ENCODE peak calls at places on chromosomes 4 and X, in eight cellular contexts. X is spleen, W is prostate gland, C is brain microvascular endothelial cell, A is GM10248, H is GM13976, Q is HFF-Myc, N is mammary epithelial cell. T is an unnamed sample.

GRCh38 chr4:182884046-182884445 is 33.1 kb downstream of the DCTD start:
- DNase-seq in X (no peak), A (no peak), W (no peak), Q (no peak), C (no peak), H (no peak), N (no peak), T (peak)

GRCh38 chrX:68998716-68999115 is 166.5 kb downstream of the PJA1 start:
- DNase-seq in X (no peak), Q (no peak), N (peak), C (no peak), A (no peak), W (no peak), H (no peak), T (no peak)

GRCh38 chr4:145788765-145789164 is 108.8 kb downstream of the C4orf51 start:
- DNase-seq in A (no peak), W (no peak), X (no peak), H (no peak), N (no peak), C (no peak), Q (no peak), T (no peak)

GRCh38 chr4:156609421-156609820 is 362.2 kb downstream of the PDGFC start:
- DNase-seq in W (no peak), A (no peak), H (no peak), C (no peak), N (no peak), X (no peak), Q (no peak), T (no peak)

GRCh38 chrX:8147216-8147615 is 23.9 kb downstream of the VCX2 start:
- DNase-seq in H (no peak), X (no peak), W (no peak), C (no peak), N (no peak), Q (no peak), A (no peak), T (no peak)

GRCh38 chr4:62548108-62548524 is 1348.0 kb downstream of the ADGRL3 start:
- DNase-seq in W (no peak), C (no peak), Q (no peak), N (no peak), H (no peak), A (no peak), X (no peak), T (no peak)

GRCh38 chr4:98516042-98516440 is 142.4 kb downstream of the TSPAN5 start:
- DNase-seq in H (no peak), N (peak), Q (peak), X (no peak), C (peak), A (no peak), W (no peak), T (no peak)

GRCh38 chr4:112859456-112860184 is 189.8 kb upstream of the ANK2 start:
- DNase-seq in N (no peak), X (no peak), W (no peak), A (no peak), H (no peak), Q (no peak), C (no peak), T (no peak)

GRCh38 chrX:1242901-1243402 is 25.7 kb upstream of the CSF2RA start:
- DNase-seq in W (no peak), A (peak), H (peak), N (peak), X (peak), C (no peak), Q (no peak), T (no peak)

GRCh38 chr4:144583658-144584057 is 62.3 kb upstream of the HHIP start:
- DNase-seq in W (no peak), Q (no peak), H (no peak), N (peak), X (no peak), C (peak), A (no peak), T (no peak)

GRCh38 chrX:68647156-68647957 is at the start of gene STARD8:
- DNase-seq in Q (no peak), H (no peak), W (no peak), A (no peak), C (peak), N (peak), X (no peak), T (no peak)

GRCh38 chr4:168304744-168305459 is 13.7 kb downstream of the DDX60 start:
- DNase-seq in N (peak), H (no peak), X (no peak), A (no peak), Q (peak), C (peak), W (no peak), T (peak)

GRCh38 chr4:107721436-107722090 is 1.5 kb upstream of the PAPSS1 start:
- DNase-seq in A (peak), Q (no peak), N (no peak), W (no peak), C (no peak), H (peak), X (peak), T (no peak)

GRCh38 chr4:74098628-74098995 is 383 bp downstream of the CXCL2 start:
- DNase-seq in A (no peak), Q (no peak), H (no peak), C (no peak), W (no peak), X (peak), N (no peak), T (no peak)

GRCh38 chrX:2577844-2578444 is 77.2 kb upstream of the DHRSX start:
- DNase-seq in Q (no peak), W (no peak), A (no peak), H (no peak), X (no peak), N (no peak), C (peak), T (no peak)

GRCh38 chr4:41753942-41754341 is 5.4 kb upstream of the PHOX2B start:
- DNase-seq in W (no peak), C (no peak), A (no peak), H (no peak), X (no peak), N (no peak), Q (no peak), T (no peak)

GRCh38 chr4:150242820-150243458 is 164.7 kb downstream of the DCLK2 start:
- DNase-seq in A (peak), W (no peak), C (peak), Q (no peak), N (no peak), X (no peak), H (peak), T (no peak)

GRCh38 chrX:134688839-134689238 is 30.6 kb upstream of the PLAC1 start:
- DNase-seq in X (no peak), C (peak), Q (no peak), W (no peak), A (no peak), H (no peak), N (peak), T (no peak)

GRCh38 chr4:91243132-91243531 is 1060.6 kb upstream of the GRID2 start:
- DNase-seq in H (no peak), A (no peak), N (no peak), Q (no peak), X (no peak), W (no peak), C (no peak), T (no peak)

GRCh38 chr4:87030606-87031441 is 96.0 kb downstream of the AFF1 start:
- DNase-seq in N (no peak), A (no peak), C (no peak), W (no peak), X (no peak), H (no peak), Q (no peak), T (no peak)

GRCh38 chr4:147693202-147693601 is 9.2 kb upstream of the PRMT9 start:
- DNase-seq in H (no peak), Q (no peak), C (no peak), N (no peak), A (no peak), W (no peak), X (no peak), T (no peak)

GRCh38 chr4:107243141-107243779 is 207.1 kb upstream of the DKK2 start:
- DNase-seq in X (no peak), H (no peak), C (no peak), N (no peak), Q (no peak), A (no peak), W (no peak), T (no peak)

GRCh38 chrX:8897259-8897658 is 96.1 kb upstream of the FAM9A start:
- DNase-seq in A (no peak), H (no peak), N (no peak), Q (no peak), X (no peak), W (no peak), C (no peak), T (no peak)

GRCh38 chr4:87843936-87844335 is 11.2 kb downstream of the MEPE start:
- DNase-seq in A (no peak), Q (peak), X (no peak), N (peak), W (no peak), H (no peak), C (peak), T (no peak)

GRCh38 chr4:84578540-84579409 is 4.2 kb upstream of the CDS1 start:
- DNase-seq in C (peak), H (no peak), Q (peak), W (peak), A (no peak), N (peak), X (no peak), T (peak)

GRCh38 chr4:188551156-188551555 is 411.9 kb downstream of the TRIML1 start:
- DNase-seq in X (no peak), Q (no peak), A (no peak), W (no peak), H (no peak), N (no peak), C (peak), T (no peak)

GRCh38 chr4:94802091-94802490 is 44.3 kb downstream of the BMPR1B start:
- DNase-seq in N (no peak), X (no peak), Q (no peak), W (no peak), A (no peak), C (no peak), H (no peak), T (no peak)

GRCh38 chrX:153564047-153564606 is 34.8 kb downstream of the CCNQ start:
- DNase-seq in X (no peak), C (no peak), Q (no peak), W (no peak), H (no peak), N (no peak), A (no peak), T (no peak)

GRCh38 chr4:92304073-92304472 is 307 bp downstream of the GRID2 start:
- DNase-seq in N (no peak), A (no peak), C (no peak), H (peak), W (no peak), X (no peak), Q (no peak), T (no peak)

GRCh38 chrX:78747471-78747870 is at the start of gene LPAR4:
- DNase-seq in A (no peak), X (no peak), H (no peak), C (no peak), Q (no peak), W (no peak), N (no peak), T (no peak)

GRCh38 chrX:23478056-23478455 is 143.4 kb downstream of the PTCHD1 start:
- DNase-seq in H (no peak), A (no peak), W (no peak), C (peak), N (peak), Q (no peak), X (no peak), T (no peak)

GRCh38 chrX:13780868-13781427 is 35.9 kb downstream of the GPM6B start:
- DNase-seq in Q (no peak), N (no peak), W (no peak), H (no peak), C (no peak), X (no peak), A (no peak), T (no peak)

GRCh38 chrX:74248889-74249288 is 55.1 kb upstream of the ZCCHC13 start:
- DNase-seq in X (no peak), N (no peak), H (no peak), W (no peak), Q (no peak), C (no peak), A (no peak), T (no peak)

GRCh38 chrX:119942173-119942819 is 1.3 kb downstream of the NKAP start:
- DNase-seq in N (no peak), Q (no peak), H (no peak), W (no peak), X (no peak), C (no peak), A (no peak), T (no peak)

GRCh38 chrX:119945481-119945880 is 1.9 kb upstream of the NKAP start:
- DNase-seq in X (no peak), A (no peak), H (no peak), Q (no peak), W (no peak), C (no peak), N (no peak), T (no peak)

GRCh38 chrX:119941336-119941735 is 2.2 kb downstream of the NKAP start:
- DNase-seq in Q (no peak), X (no peak), N (no peak), A (no peak), C (no peak), W (no peak), H (no peak), T (no peak)

GRCh38 chrX:119942831-119943184 is 743 bp downstream of the NKAP start:
- DNase-seq in Q (no peak), A (no peak), C (peak), N (no peak), H (no peak), W (no peak), X (no peak), T (no peak)

GRCh38 chrX:119943185-119943988 is at the start of gene NKAP:
- DNase-seq in W (peak), A (peak), N (peak), Q (peak), H (peak), X (peak), C (peak), T (peak)
- TF ChIP-seq CTCF in W (no peak), A (no peak), N (no peak), Q (no peak), H (no peak), X (no peak), C (no peak), T (no peak)

DNA sequence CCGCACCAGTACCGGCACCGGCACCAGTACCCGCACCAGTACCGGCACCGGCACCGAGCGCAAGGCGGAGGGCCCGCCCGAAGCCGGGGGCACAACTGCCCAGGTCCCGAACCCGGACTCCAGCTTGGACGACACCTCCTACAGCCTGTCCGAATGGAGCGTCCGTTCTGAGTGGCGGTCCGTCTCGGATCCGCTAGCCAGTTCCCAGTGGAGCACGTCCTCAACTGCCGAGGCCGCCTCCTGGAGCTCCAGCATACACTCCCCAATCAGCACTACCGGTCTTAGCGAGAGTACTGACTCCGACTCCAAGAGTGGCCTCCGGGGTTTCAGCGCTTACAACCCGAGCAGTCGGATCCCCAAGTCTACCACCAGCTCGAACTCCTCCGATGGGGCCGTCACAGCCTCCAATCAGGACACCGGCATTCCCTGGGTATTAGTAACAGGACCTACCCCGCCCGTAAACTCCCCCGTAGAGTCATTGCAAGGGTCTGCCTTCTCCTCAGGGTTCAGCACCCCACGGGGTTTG is 885 bp upstream of the MAOA start:
- DNase-seq in Q (no peak), W (peak), H (peak), X (no peak), C (peak), A (peak), N (peak), T (no peak)
- TF ChIP-seq CTCF in Q (no peak), W (no peak), H (no peak), X (peak), C (no peak), A (no peak), N (no peak), T (no peak)

DNA sequence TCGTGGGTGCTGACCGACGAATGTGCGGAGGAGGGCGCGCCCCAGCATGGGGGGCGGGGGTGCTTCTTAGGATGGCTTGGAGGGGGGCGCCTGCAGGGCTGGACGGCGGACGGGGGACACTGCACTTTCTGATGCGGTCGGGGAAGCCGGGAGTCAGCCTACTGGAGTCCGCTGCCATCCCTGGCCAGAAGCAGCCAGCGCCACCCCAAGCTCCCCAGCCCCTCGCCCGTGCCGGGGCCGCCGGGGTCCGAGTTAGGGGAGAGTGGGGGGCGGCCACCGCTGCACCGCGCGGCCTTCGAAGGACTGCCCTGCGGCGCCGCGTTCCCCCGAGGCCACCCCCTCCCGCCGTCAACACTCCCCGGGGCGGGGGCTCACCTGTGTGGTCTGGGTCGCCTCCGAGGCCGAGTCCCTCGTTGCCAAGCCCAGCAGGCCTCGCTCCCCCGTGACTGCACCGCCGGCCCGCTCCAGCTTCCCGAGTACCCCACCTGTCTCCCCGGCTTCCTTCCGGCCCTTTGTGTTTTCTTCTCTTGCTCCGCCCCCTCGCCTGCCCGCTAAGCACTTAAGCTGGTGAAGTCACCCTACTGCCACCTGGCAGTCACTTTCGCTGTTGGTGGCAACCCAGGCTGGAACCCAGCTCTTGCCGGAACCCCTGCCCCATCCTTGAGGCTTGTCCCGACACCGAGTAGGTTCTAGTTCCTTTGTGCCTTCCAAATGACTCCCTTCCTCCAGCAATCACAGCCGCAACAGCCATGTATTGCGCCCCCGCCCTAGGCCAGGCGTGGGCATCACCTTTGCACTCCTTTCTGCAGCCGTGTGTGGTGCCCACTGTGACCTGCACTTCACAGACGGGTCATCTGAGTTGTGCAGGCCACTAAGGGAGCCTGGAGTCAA is at the start of gene OCIAD2:
- DNase-seq in A (peak), W (peak), Q (no peak), N (peak), C (no peak), H (peak), X (peak), T (no peak)
- TF ChIP-seq CTCF in A (peak), W (no peak), Q (no peak), N (no peak), C (no peak), H (peak), X (peak), T (no peak)

DNA sequence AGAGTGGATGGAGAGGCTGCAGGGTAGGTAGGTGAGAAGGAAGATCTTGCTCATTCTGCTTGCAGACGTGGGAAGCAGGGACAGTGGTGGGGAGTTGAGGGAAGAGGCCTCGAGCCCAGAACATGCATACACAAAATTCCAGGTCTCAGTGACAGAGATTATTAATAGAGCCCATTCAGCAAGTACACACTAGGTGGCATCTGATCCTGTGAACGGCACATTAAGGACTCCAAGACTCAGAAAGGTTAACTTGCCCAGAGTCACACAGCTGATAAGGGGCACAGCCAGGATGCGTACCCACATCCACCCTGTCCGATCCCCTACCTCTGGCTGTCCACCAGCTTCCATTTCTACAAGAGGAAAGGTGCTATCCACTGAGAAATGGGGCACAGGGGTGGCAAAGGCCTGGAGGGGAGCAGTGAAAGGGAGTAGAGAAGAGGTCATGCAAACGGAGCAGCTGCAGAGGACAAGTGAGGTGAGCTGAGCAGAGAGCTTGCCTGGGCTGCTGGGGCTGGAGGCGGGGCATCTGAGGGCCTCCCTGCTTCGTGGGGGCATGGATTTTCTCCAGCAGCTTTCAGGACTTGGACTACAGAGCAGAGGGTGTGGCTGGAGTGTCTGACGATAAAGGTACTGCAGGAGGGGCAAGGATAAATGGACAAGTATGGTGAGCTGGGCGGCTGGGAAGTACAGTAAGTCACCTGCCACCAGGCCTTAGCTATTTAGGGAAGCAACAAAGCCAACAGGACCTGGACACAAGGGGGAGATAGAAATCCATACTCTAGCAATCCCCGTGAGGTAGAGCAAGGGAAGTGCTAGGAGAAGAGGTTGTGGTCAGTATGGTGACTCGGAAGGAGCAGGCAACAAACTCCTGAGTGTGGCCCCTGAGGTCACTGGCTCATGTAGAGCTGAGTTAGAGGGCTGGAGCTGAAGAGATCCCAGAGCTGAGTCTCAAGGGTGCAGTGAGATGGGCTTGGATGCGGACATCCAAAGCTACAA is 11.2 kb downstream of the IDS start:
- DNase-seq in X (no peak), C (no peak), H (no peak), N (no peak), W (no peak), Q (no peak), A (no peak), T (no peak)
- TF ChIP-seq CTCF in X (no peak), C (no peak), H (no peak), N (no peak), W (no peak), Q (no peak), A (no peak), T (no peak)

DNA sequence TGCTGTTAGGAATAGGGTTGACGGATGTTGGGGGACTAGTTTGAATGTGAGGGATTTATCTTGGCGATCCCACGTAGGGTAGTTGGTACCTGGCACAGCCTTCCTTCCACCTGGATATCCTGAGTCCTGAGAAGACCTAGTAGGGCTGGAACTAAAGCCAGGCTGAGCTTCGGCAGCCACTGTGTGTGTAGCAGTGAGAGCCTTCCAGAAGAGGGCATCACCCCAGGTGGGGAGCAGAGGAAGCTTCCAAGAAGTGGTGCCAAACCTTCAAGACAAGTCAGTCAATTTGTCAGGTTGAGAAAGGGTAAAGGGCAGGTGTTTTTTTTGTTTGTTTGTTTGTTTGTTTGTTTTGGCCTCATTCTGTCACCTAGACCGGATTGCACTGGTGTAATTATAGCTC is 1.2 kb upstream of the FGFBP2 start:
- DNase-seq in W (no peak), A (no peak), Q (no peak), X (no peak), N (no peak), H (no peak), C (no peak), T (no peak)
- TF ChIP-seq CTCF in W (no peak), A (no peak), Q (no peak), X (no peak), N (no peak), H (no peak), C (peak), T (no peak)

GRCh38 chr4:5998333-5998936 is 19.8 kb downstream of the C4orf50 start:
- DNase-seq in W (peak), X (no peak), N (peak), H (peak), Q (peak), A (peak), C (peak), T (peak)
- TF ChIP-seq CTCF in W (peak), X (peak), N (peak), H (peak), Q (peak), A (peak), C (peak), T (peak)

T was measured in AG09319.